ENCODE peak calls at places on chromosomes 7 and 10, in four cellular contexts. One of them, this sample, is unnamed.

GRCh38 chr7:42457663-42458062 is 220.7 kb upstream of the GLI3 start:
- DNase-seq in amniotic epithelial cell: peak
- DNase-seq in naive thymus-derived CD4-positive, alpha-beta T cell: no peak
- DNase-seq in SW480: peak
- DNase-seq in this sample: no peak

GRCh38 chr7:123865517-123866117 is 20.6 kb downstream of the HYAL4 start:
- DNase-seq in SW480: peak
- DNase-seq in amniotic epithelial cell: peak
- DNase-seq in naive thymus-derived CD4-positive, alpha-beta T cell: peak
- DNase-seq in this sample: peak

GRCh38 chr7:17816903-17817302 is 123.4 kb downstream of the SNX13 start:
- DNase-seq in amniotic epithelial cell: no peak
- DNase-seq in SW480: no peak
- DNase-seq in naive thymus-derived CD4-positive, alpha-beta T cell: no peak
- DNase-seq in this sample: no peak

GRCh38 chr10:104403625-104404024 is 50.0 kb downstream of the CFAP58 start:
- DNase-seq in SW480: no peak
- DNase-seq in amniotic epithelial cell: no peak
- DNase-seq in naive thymus-derived CD4-positive, alpha-beta T cell: no peak
- DNase-seq in this sample: no peak

GRCh38 chr7:151437163-151437553 is 2.8 kb downstream of the CRYGN start:
- DNase-seq in amniotic epithelial cell: no peak
- DNase-seq in SW480: no peak
- DNase-seq in naive thymus-derived CD4-positive, alpha-beta T cell: no peak
- DNase-seq in this sample: no peak

GRCh38 chr10:47026301-47027107 is 115.3 kb downstream of the PTPN20 start:
- DNase-seq in naive thymus-derived CD4-positive, alpha-beta T cell: no peak
- DNase-seq in SW480: no peak
- DNase-seq in amniotic epithelial cell: no peak
- DNase-seq in this sample: no peak

GRCh38 chr10:76403876-76404275 is 972.5 kb downstream of the LRMDA start:
- DNase-seq in naive thymus-derived CD4-positive, alpha-beta T cell: no peak
- DNase-seq in amniotic epithelial cell: no peak
- DNase-seq in SW480: no peak
- DNase-seq in this sample: no peak

GRCh38 chr10:114380060-114380459 is 24.2 kb downstream of the AFAP1L2 start:
- DNase-seq in amniotic epithelial cell: no peak
- DNase-seq in SW480: no peak
- DNase-seq in naive thymus-derived CD4-positive, alpha-beta T cell: no peak
- DNase-seq in this sample: no peak

GRCh38 chr7:87328281-87328680 is 17.2 kb upstream of the CROT start:
- DNase-seq in amniotic epithelial cell: peak
- DNase-seq in naive thymus-derived CD4-positive, alpha-beta T cell: no peak
- DNase-seq in SW480: no peak
- DNase-seq in this sample: peak

GRCh38 chr7:20408467-20408826 is 77.7 kb downstream of the ITGB8 start:
- DNase-seq in naive thymus-derived CD4-positive, alpha-beta T cell: no peak
- DNase-seq in SW480: no peak
- DNase-seq in amniotic epithelial cell: peak
- DNase-seq in this sample: no peak

GRCh38 chr7:92717982-92718716 is 118.2 kb downstream of the CDK6 start:
- DNase-seq in naive thymus-derived CD4-positive, alpha-beta T cell: peak
- DNase-seq in SW480: peak
- DNase-seq in amniotic epithelial cell: peak
- DNase-seq in this sample: no peak

GRCh38 chr10:113735913-113736312 is 15.6 kb upstream of the PLEKHS1 start:
- DNase-seq in naive thymus-derived CD4-positive, alpha-beta T cell: no peak
- DNase-seq in amniotic epithelial cell: no peak
- DNase-seq in SW480: peak
- DNase-seq in this sample: no peak

GRCh38 chr10:43255644-43256431 is 11.0 kb downstream of the RASGEF1A start:
- DNase-seq in naive thymus-derived CD4-positive, alpha-beta T cell: no peak
- DNase-seq in amniotic epithelial cell: peak
- DNase-seq in SW480: peak
- DNase-seq in this sample: peak

GRCh38 chr7:41648506-41648905 is 54.4 kb downstream of the INHBA start:
- DNase-seq in amniotic epithelial cell: no peak
- DNase-seq in SW480: no peak
- DNase-seq in naive thymus-derived CD4-positive, alpha-beta T cell: no peak
- DNase-seq in this sample: no peak

GRCh38 chr7:151060416-151061234 is 1.2 kb downstream of the SLC4A2 start:
- DNase-seq in naive thymus-derived CD4-positive, alpha-beta T cell: no peak
- DNase-seq in SW480: peak
- DNase-seq in amniotic epithelial cell: peak
- DNase-seq in this sample: no peak

This sample was measured in HCT116.